ENCODE peak calls at places on chromosomes 3 and 15, in four cellular contexts. Y is HepG2, T is K562, I is GM12878. E is an unnamed sample.

GRCh38 chr15:32784571-32784970 is 66.8 kb downstream of the GREM1 start:
- DNase-seq in Y (no peak), T (no peak), I (no peak), E (no peak)

GRCh38 chr3:41846850-41847249 is 115.1 kb downstream of the ULK4 start:
- DNase-seq in Y (no peak), T (no peak), I (no peak), E (no peak)

GRCh38 chr15:85407421-85408269 is 27.2 kb downstream of the AKAP13 start:
- DNase-seq in Y (peak), T (no peak), I (no peak), E (no peak)

GRCh38 chr3:61562042-61562809 is 855 bp downstream of the PTPRG start:
- DNase-seq in Y (no peak), T (no peak), I (no peak), E (peak)

GRCh38 chr3:45958333-45958791 is 15.1 kb downstream of the CXCR6 start:
- DNase-seq in Y (no peak), T (no peak), I (no peak), E (no peak)

GRCh38 chr15:101390462-101390861 is 95.4 kb upstream of the SNRPA1 start:
- DNase-seq in Y (no peak), T (no peak), I (no peak), E (no peak)

GRCh38 chr15:38414351-38414750 is 39.6 kb upstream of the FAM98B start:
- DNase-seq in Y (peak), T (peak), I (no peak), E (peak)

GRCh38 chr3:183131186-183131585 is 31.3 kb downstream of the LAMP3 start:
- DNase-seq in Y (no peak), T (no peak), I (no peak), E (no peak)

GRCh38 chr3:134291300-134292254 is 40.9 kb upstream of the RYK start:
- DNase-seq in Y (no peak), T (no peak), I (no peak), E (no peak)

GRCh38 chr3:126554560-126555525 is 3.9 kb downstream of the C3orf22 start:
- DNase-seq in Y (peak), T (no peak), I (no peak), E (no peak)

GRCh38 chr3:72082776-72083477 is 298.0 kb upstream of the PROK2 start:
- DNase-seq in Y (no peak), T (peak), I (no peak), E (no peak)

GRCh38 chr15:69842851-69843250 is 254.9 kb downstream of the TLE3 start:
- DNase-seq in Y (no peak), T (no peak), I (no peak), E (no peak)

GRCh38 chr3:159762238-159762637 is 226.4 kb upstream of the IL12A start:
- DNase-seq in Y (no peak), T (no peak), I (no peak), E (no peak)

GRCh38 chr15:89998141-89998661 is 2.9 kb upstream of the ZNF710 start:
- DNase-seq in Y (peak), T (peak), I (no peak), E (no peak)

GRCh38 chr3:8931342-8931741 is 31.9 kb downstream of the RAD18 start:
- DNase-seq in Y (no peak), T (no peak), I (no peak), E (peak)

GRCh38 chr3:165619077-165619476 is 218.1 kb downstream of the BCHE start:
- DNase-seq in Y (no peak), T (no peak), I (no peak), E (no peak)

GRCh38 chr3:159785276-159785675 is 203.4 kb upstream of the IL12A start:
- DNase-seq in Y (peak), T (no peak), I (no peak), E (no peak)

GRCh38 chr15:63251701-63252100 is 25.7 kb upstream of the APH1B start:
- DNase-seq in Y (no peak), T (no peak), I (no peak), E (no peak)

GRCh38 chr15:99213187-99213811 is 36.1 kb downstream of the TTC23 start:
- DNase-seq in Y (peak), T (peak), I (peak), E (peak)

GRCh38 chr3:76442374-76442915 is 597.5 kb upstream of the ROBO2 start:
- DNase-seq in Y (no peak), T (no peak), I (no peak), E (no peak)

GRCh38 chr3:56294316-56294715 is 174.0 kb downstream of the ERC2 start:
- DNase-seq in Y (no peak), T (no peak), I (no peak), E (no peak)

GRCh38 chr15:67382723-67383122 is 128.1 kb downstream of the IQCH start:
- DNase-seq in Y (no peak), T (no peak), I (no peak), E (no peak)

GRCh38 chr3:134650431-134651346 is at the start of gene KY:
- DNase-seq in Y (no peak), T (no peak), I (no peak), E (peak)

GRCh38 chr3:56720836-56721235 is 37.8 kb upstream of the TASOR start:
- DNase-seq in Y (no peak), T (no peak), I (no peak), E (no peak)

GRCh38 chr15:66590435-66590834 is 24.6 kb upstream of the LCTL start:
- DNase-seq in Y (no peak), T (no peak), I (no peak), E (no peak)

GRCh38 chr15:69533504-69533903 is 80.9 kb downstream of the RPLP1 start:
- DNase-seq in Y (no peak), T (no peak), I (no peak), E (no peak)

GRCh38 chr3:126536126-126536525 is 12.2 kb downstream of the CHST13 start:
- DNase-seq in Y (no peak), T (no peak), I (no peak), E (no peak)

GRCh38 chr3:103813955-103814354 is 1379.1 kb downstream of the ZPLD1 start:
- DNase-seq in Y (no peak), T (no peak), I (no peak), E (no peak)

GRCh38 chr15:68566377-68566954 is 12.3 kb upstream of the CORO2B start:
- DNase-seq in Y (no peak), T (no peak), I (no peak), E (no peak)

DNA sequence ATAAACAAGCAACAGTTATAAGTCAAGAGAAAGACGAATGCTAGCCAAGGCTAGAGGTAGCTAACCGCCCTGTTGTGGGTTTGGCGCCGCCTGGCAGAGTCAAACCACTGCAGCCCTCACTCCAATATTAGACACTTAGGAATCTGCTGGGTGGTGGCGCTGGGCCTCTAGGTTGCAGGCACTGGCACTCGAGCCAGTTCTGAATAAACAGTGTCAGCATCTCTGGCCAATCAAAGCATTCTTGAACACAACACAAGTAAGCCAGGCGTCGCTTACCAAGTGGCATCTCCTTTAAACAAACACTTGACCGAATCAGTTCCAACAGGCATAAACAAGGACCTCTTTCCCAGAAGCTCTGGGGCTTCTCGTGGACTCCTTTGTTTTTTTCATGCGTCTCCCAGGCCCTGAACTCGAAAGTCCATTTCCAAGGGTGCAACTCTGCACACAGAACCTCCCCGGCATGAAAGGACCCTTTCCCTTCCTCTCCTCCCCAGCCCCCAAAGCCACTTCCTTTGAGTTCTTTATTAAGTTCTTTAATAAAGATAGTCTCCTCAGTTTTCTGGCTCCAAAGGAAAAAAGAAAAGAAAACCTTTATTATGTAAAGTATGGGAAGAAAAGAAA is 82.3 kb downstream of the LRIG1 start:
- DNase-seq in Y (no peak), T (no peak), I (no peak), E (no peak)
- TF ChIP-seq FOXM1 in Y (no peak), T (no peak), I (no peak), E (no peak)

GRCh38 chr15:92899910-92900711 is at the start of gene CHD2:
- DNase-seq in Y (peak), T (peak), I (peak), E (peak)
- TF ChIP-seq EP300 in Y (no peak), T (no peak), I (no peak), E (no peak)

DNA sequence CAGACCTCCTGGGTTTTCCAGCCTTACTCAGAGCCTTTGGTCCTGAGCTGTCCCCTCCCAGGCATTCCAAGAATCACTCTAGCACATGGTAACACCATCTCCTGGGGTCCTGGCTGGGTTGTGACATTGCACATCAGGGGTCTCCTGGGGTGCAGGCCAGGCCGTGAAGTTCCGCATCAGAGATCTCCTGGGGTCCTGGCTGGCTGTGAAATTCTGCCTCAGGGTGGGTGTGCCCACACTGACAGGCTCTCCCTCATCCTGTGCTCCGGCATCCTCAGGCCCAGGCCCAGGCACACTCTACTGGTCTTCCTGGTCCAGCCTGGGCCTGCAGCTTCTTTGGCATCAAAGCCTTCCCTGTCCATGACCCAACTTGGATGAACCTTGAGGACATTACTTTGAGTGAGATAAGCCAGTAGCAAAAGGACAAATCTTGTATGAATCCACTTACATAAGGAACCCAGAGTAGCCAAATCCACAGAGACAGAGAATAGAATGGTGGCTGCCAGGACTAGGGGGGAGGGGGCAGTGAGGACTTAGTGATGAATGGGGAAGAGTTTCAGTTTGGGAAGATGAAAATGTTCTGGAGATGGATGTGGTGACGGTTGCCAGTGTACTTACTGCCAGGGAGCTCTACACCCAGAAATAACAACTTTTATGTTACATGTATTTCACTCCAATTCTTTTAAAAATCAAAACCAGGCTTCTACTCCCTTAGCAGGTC is 49.1 kb upstream of the KLF13 start:
- DNase-seq in Y (no peak), T (no peak), I (no peak), E (no peak)
- TF ChIP-seq FOXM1 in Y (no peak), T (no peak), I (no peak), E (no peak)

GRCh38 chr3:95343767-95344166 is 1280.9 kb downstream of the NSUN3 start:
- DNase-seq in Y (no peak), T (no peak), I (no peak), E (no peak)
- TF ChIP-seq EP300 in Y (no peak), T (no peak), I (no peak), E (no peak)

GRCh38 chr15:43285609-43286037 is 18.9 kb upstream of the TGM5 start:
- DNase-seq in Y (peak), T (peak), I (peak), E (peak)
- TF ChIP-seq FOXM1 in Y (no peak), T (no peak), I (no peak), E (no peak)

GRCh38 chr3:65412591-65412990 is 626.1 kb downstream of the MAGI1 start:
- DNase-seq in Y (peak), T (no peak), I (no peak), E (no peak)
- TF ChIP-seq EP300 in Y (no peak), T (no peak), I (no peak), E (no peak)

GRCh38 chr3:141777957-141778813 is 15.0 kb downstream of the GRK7 start:
- DNase-seq in Y (no peak), T (no peak), I (no peak), E (no peak)

GRCh38 chr3:141783632-141784031 is 20.4 kb downstream of the GRK7 start:
- DNase-seq in Y (no peak), T (no peak), I (no peak), E (no peak)

GRCh38 chr3:141779667-141780066 is 16.5 kb downstream of the GRK7 start:
- DNase-seq in Y (no peak), T (no peak), I (no peak), E (no peak)

GRCh38 chr3:141784096-141784495 is 20.9 kb downstream of the GRK7 start:
- DNase-seq in Y (no peak), T (no peak), I (no peak), E (no peak)

GRCh38 chr3:141782386-141782932 is 19.3 kb downstream of the GRK7 start:
- DNase-seq in Y (no peak), T (no peak), I (no peak), E (no peak)
- TF ChIP-seq FOXM1 in Y (no peak), T (no peak), I (no peak), E (no peak)

GRCh38 chr3:21436846-21437245 is 314.2 kb downstream of the ZNF385D start:
- DNase-seq in Y (no peak), T (no peak), I (no peak), E (no peak)
- TF ChIP-seq EP300 in Y (no peak), T (no peak), I (no peak), E (no peak)

GRCh38 chr15:71085809-71086208 is 29.5 kb upstream of the THSD4 start:
- DNase-seq in Y (no peak), T (no peak), I (no peak), E (no peak)
- TF ChIP-seq FOXM1 in Y (no peak), T (no peak), I (no peak), E (no peak)

GRCh38 chr3:169404491-169404890 is 259.0 kb downstream of the MECOM start:
- DNase-seq in Y (no peak), T (no peak), I (no peak), E (no peak)
- TF ChIP-seq EP300 in Y (no peak), T (no peak), I (no peak), E (no peak)

E was measured in SK-N-SH.